ENCODE peak calls at places on chromosome 17, in six cellular contexts. Y is upper lobe of left lung, N is A549, F is HepG2, A is K562, Q is GM12878. J is an unnamed sample.

GRCh38 chr17:2485970-2486369 is 25.7 kb downstream of the METTL16 start:
- ATAC-seq in Y (no peak), A (no peak), F (no peak), Q (no peak), N (peak; percentile 40), J (no peak)

GRCh38 chr17:7174603-7175362 is 4.4 kb downstream of the ASGR1 start:
- ATAC-seq in A (no peak), N (no peak), Q (no peak), Y (no peak), F (no peak), J (no peak)

GRCh38 chr17:75228847-75229246 is 23.4 kb downstream of the NUP85 start:
- ATAC-seq in A (no peak), Y (peak; percentile 63), F (no peak), N (no peak), Q (no peak), J (peak; percentile 58)

GRCh38 chr17:28046034-28046825 is 3.8 kb downstream of the NLK start:
- ATAC-seq in Y (no peak), A (no peak), N (no peak), F (no peak), Q (no peak), J (no peak)

GRCh38 chr17:64032081-64032480 is 11.6 kb upstream of the ICAM2 start:
- ATAC-seq in Q (no peak), Y (no peak), N (no peak), A (no peak), F (no peak), J (no peak)

GRCh38 chr17:601462-602303 is 113.0 kb downstream of the VPS53 start:
- ATAC-seq in Q (no peak), Y (no peak), F (no peak), N (no peak), A (peak; percentile 96), J (peak; percentile 28)

GRCh38 chr17:15488557-15488956 is 21.1 kb upstream of the CDRT4 start:
- ATAC-seq in A (no peak), Q (no peak), F (no peak), Y (no peak), N (no peak), J (no peak)

GRCh38 chr17:46943511-46944393 is 20.8 kb downstream of the GOSR2 start:
- ATAC-seq in N (no peak), Q (no peak), F (peak; percentile 77), Y (peak; percentile 9), A (peak; percentile 6), J (no peak)

GRCh38 chr17:30363715-30364202 is 15.0 kb upstream of the CPD start:
- ATAC-seq in F (no peak), Q (peak; percentile 97), Y (peak; percentile 55), N (no peak), A (no peak), J (peak; percentile 80)

GRCh38 chr17:50765454-50766221 is 1.7 kb downstream of the ANKRD40CL start:
- ATAC-seq in Y (peak; percentile 67), Q (peak; percentile 81), N (peak; percentile 10), A (no peak), F (peak; percentile 66), J (peak; percentile 52)

GRCh38 chr17:31486351-31487062 is 95.0 kb downstream of the RAB11FIP4 start:
- ATAC-seq in Q (no peak), Y (no peak), A (no peak), N (no peak), F (peak; percentile 5), J (no peak)

GRCh38 chr17:28878981-28879380 is 18.6 kb downstream of the FLOT2 start:
- ATAC-seq in F (peak; percentile 93), Y (no peak), N (peak; percentile 77), A (peak; percentile 92), Q (peak; percentile 92), J (no peak)

GRCh38 chr17:10821062-10821461 is 16.8 kb downstream of the PIRT start:
- ATAC-seq in N (no peak), Y (no peak), F (no peak), A (no peak), Q (no peak), J (no peak)

GRCh38 chr17:54992797-54993639 is 24.5 kb downstream of the STXBP4 start:
- ATAC-seq in A (peak; percentile 74), Y (peak; percentile 70), Q (peak; percentile 79), F (peak; percentile 86), N (peak; percentile 80), J (no peak)

GRCh38 chr17:1029196-1029911 is 32.4 kb downstream of the TIMM22 start:
- ATAC-seq in A (no peak), Y (no peak), N (no peak), Q (no peak), F (no peak), J (peak; percentile 63)

GRCh38 chr17:4583796-4584124 is 569 bp upstream of the SMTNL2 start:
- ATAC-seq in A (peak; percentile 79), N (peak; percentile 73), Q (peak; percentile 52), F (peak; percentile 77), Y (peak; percentile 49), J (peak; percentile 65)

GRCh38 chr17:81418710-81419332 is 23.6 kb downstream of the BAHCC1 start:
- ATAC-seq in F (no peak), Q (no peak), A (peak; percentile 28), N (peak; percentile 17), Y (no peak), J (no peak)

GRCh38 chr17:81420769-81421462 is 25.7 kb downstream of the BAHCC1 start:
- ATAC-seq in Q (no peak), Y (no peak), F (peak; percentile 20), N (no peak), A (no peak), J (peak; percentile 6)

GRCh38 chr17:81417879-81418709 is 22.8 kb downstream of the BAHCC1 start:
- ATAC-seq in F (no peak), Q (no peak), A (no peak), Y (no peak), N (no peak), J (no peak)

GRCh38 chr17:81419333-81419885 is 24.2 kb downstream of the BAHCC1 start:
- ATAC-seq in Q (no peak), N (peak; percentile 67), Y (peak; percentile 68), A (peak; percentile 75), F (no peak), J (peak; percentile 82)

DNA sequence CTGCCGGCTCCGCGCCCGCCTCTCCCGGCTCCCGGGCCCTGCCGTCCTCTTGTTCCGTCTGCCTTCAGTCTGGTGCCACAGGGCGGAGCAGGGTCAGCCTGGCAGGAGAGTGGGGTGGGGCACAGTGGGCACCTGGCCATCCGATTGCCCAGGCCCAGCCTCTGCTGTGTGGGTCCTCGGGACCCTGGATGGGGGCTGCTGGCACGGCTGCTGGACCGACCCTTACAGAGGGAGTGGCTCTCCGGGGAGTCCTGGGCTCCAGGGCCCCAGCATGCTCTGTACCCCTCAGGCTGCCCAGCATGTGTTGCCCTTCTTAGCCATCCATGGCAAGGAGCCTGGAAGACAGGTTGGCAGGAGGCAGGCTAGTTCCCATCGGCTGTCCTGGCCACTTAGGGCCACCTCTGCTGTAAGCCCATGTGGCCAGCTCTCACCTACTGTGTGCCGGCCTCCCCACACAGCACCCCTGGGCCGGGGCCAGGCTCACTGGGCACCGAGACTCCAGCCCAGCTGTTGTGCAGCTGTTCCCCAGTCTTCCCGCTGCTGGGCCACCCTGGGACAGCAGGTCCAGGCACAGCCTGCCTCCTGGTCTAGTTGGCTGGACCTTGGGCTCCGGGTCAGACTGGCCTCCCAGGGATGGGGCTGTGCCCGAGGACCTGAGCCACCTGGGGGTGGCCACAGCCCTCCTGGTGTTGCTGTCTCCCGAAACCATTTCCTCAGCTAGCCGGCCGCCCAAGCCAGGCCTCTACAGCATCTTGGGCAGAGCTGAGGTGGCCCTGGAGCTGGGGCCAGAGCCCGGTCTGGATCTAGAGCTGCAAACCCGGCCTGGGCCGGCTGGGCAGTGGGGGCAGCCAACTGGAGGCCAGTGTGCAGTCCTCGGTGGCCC is 24.9 kb downstream of the BAHCC1 start:
- ATAC-seq in Q (no peak), Y (no peak), A (no peak), F (peak; percentile 15), N (no peak), J (no peak)
- H3K4me3 ChIP-seq in Q (no peak overlapping the region), Y (peak overlapping the region; percentile 29), A (no peak overlapping the region), F (no peak overlapping the region), N (peak overlapping the region; percentile 38), J (peak overlapping the region; percentile 2)

DNA sequence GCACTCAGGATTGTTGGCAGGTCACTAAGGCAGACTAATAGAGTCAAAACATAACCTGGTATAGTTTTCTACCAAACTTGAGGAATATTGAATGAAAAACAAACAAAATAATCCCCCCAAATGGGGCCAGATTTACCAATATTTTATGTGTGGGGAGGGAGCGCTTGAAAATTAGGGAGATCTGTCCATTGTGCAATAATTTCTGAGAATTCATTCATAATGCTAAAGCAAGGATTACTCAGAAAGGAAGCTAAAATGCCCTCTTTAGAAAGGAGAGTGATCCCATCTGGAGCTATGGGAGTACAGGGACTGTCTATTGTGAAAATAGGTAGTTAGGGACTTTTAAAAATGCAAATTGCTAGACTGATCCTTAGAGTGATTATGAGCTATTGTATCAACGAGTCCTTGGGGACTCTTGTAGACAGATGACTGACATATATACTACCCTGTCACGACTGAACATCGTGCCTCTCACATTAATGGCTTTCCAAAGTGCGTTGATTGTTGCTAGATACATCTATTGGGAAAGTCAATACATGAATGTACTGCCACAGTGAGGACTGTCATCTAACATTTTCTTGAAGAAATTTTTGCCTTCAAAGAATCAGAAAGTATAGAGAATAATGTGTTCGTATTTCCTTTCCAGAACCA is 193.7 kb downstream of the AATF start:
- ATAC-seq in N (no peak), A (no peak), Q (no peak), F (no peak), Y (no peak), J (no peak)
- TF ChIP-seq EP300 in N (no peak), A (no peak), Q (no peak), F (no peak), Y (no peak), J (no peak)

GRCh38 chr17:59829217-59830006 is 63.3 kb downstream of the TUBD1 start:
- ATAC-seq in Y (peak; percentile 94), A (peak; percentile 91), F (peak; percentile 94), Q (peak; percentile 71), N (peak; percentile 94), J (peak; percentile 76)
- TF ChIP-seq POLR2A in Y (no peak), A (peak; percentile 39), F (peak; percentile 20), Q (peak; percentile 42), N (no peak), J (no peak)

GRCh38 chr17:42819939-42820535 is 4.0 kb downstream of the BECN1 start:
- ATAC-seq in N (peak; percentile 44), A (peak; percentile 78), F (peak; percentile 67), Q (peak; percentile 69), Y (no peak), J (no peak)

GRCh38 chr17:42809250-42809649 is 10.6 kb downstream of the CNTD1 start:
- ATAC-seq in A (no peak), F (no peak), Y (peak; percentile 75), Q (no peak), N (peak; percentile 65), J (peak; percentile 96)

GRCh38 chr17:42817866-42818265 is 6.2 kb downstream of the BECN1 start:
- ATAC-seq in Y (no peak), A (no peak), N (no peak), Q (no peak), F (no peak), J (no peak)

GRCh38 chr17:42818379-42818778 is 5.7 kb downstream of the BECN1 start:
- ATAC-seq in Q (no peak), A (no peak), N (no peak), Y (no peak), F (no peak), J (no peak)

GRCh38 chr17:42814633-42815399 is 9.3 kb downstream of the BECN1 start:
- ATAC-seq in F (no peak), Q (no peak), A (no peak), Y (peak; percentile 75), N (no peak), J (peak; percentile 48)
- H3K4me3 ChIP-seq in F (no peak overlapping the region), Q (no peak overlapping the region), A (no peak overlapping the region), Y (no peak overlapping the region), N (no peak overlapping the region), J (no peak overlapping the region)